ENCODE peak calls at places on chromosomes 6 and 20, in eight cellular contexts. One of them, this sample, is unnamed.

GRCh38 chr6:136762022-136762975 is 30.0 kb downstream of the MAP3K5 start:
- DNase-seq in GM23338: no peak
- DNase-seq in progenitor cell of endocrine pancreas: no peak
- DNase-seq in BJ: no peak
- DNase-seq in AG09309: no peak
- DNase-seq in Peyer's patch: no peak
- DNase-seq in cardiac muscle cell: no peak
- DNase-seq in bronchial epithelial cell: no peak
- DNase-seq in this sample: no peak

GRCh38 chr20:2379511-2380229 is 1.0 kb upstream of the TGM6 start:
- DNase-seq in cardiac muscle cell: no peak
- DNase-seq in bronchial epithelial cell: no peak
- DNase-seq in progenitor cell of endocrine pancreas: no peak
- DNase-seq in GM23338: peak; percentile 67
- DNase-seq in BJ: no peak
- DNase-seq in AG09309: no peak
- DNase-seq in Peyer's patch: no peak
- DNase-seq in this sample: no peak

GRCh38 chr20:61630240-61630650 is 378.2 kb downstream of the CDH4 start:
- DNase-seq in cardiac muscle cell: no peak
- DNase-seq in Peyer's patch: no peak
- DNase-seq in progenitor cell of endocrine pancreas: no peak
- DNase-seq in BJ: no peak
- DNase-seq in AG09309: no peak
- DNase-seq in bronchial epithelial cell: no peak
- DNase-seq in GM23338: no peak
- DNase-seq in this sample: no peak

GRCh38 chr20:17873410-17874270 is 95.0 kb downstream of the SNX5 start:
- DNase-seq in cardiac muscle cell: peak; percentile 98
- DNase-seq in bronchial epithelial cell: peak; percentile 58
- DNase-seq in BJ: peak; percentile 89
- DNase-seq in GM23338: peak; percentile 47
- DNase-seq in Peyer's patch: peak; percentile 90
- DNase-seq in progenitor cell of endocrine pancreas: no peak
- DNase-seq in AG09309: peak; percentile 95
- DNase-seq in this sample: peak; percentile 91

GRCh38 chr6:11428895-11429294 is 108.7 kb upstream of the TMEM170B start:
- DNase-seq in BJ: peak; percentile 70
- DNase-seq in GM23338: peak; percentile 30
- DNase-seq in AG09309: peak; percentile 62
- DNase-seq in cardiac muscle cell: peak; percentile 77
- DNase-seq in bronchial epithelial cell: no peak
- DNase-seq in Peyer's patch: no peak
- DNase-seq in progenitor cell of endocrine pancreas: no peak
- DNase-seq in this sample: peak; percentile 53

GRCh38 chr6:26157150-26157837 is 70.1 kb downstream of the HFE start:
- DNase-seq in bronchial epithelial cell: peak; percentile 76
- DNase-seq in cardiac muscle cell: peak; percentile 65
- DNase-seq in AG09309: no peak
- DNase-seq in progenitor cell of endocrine pancreas: peak; percentile 42
- DNase-seq in Peyer's patch: peak; percentile 85
- DNase-seq in BJ: no peak
- DNase-seq in GM23338: peak; percentile 83
- DNase-seq in this sample: peak; percentile 70

GRCh38 chr20:33679758-33680485 is 5.7 kb upstream of the NECAB3 start:
- DNase-seq in cardiac muscle cell: no peak
- DNase-seq in progenitor cell of endocrine pancreas: no peak
- DNase-seq in GM23338: no peak
- DNase-seq in Peyer's patch: peak; percentile 89
- DNase-seq in BJ: no peak
- DNase-seq in bronchial epithelial cell: no peak
- DNase-seq in AG09309: no peak
- DNase-seq in this sample: no peak

GRCh38 chr6:10429638-10430427 is 15.0 kb upstream of the TFAP2A start:
- DNase-seq in Peyer's patch: no peak
- DNase-seq in BJ: no peak
- DNase-seq in bronchial epithelial cell: peak; percentile 88
- DNase-seq in AG09309: no peak
- DNase-seq in GM23338: peak; percentile 78
- DNase-seq in progenitor cell of endocrine pancreas: no peak
- DNase-seq in cardiac muscle cell: peak; percentile 73
- DNase-seq in this sample: peak; percentile 88

GRCh38 chr6:16318538-16318937 is 80.2 kb downstream of the GMPR start:
- DNase-seq in GM23338: no peak
- DNase-seq in cardiac muscle cell: peak; percentile 43
- DNase-seq in BJ: peak; percentile 71
- DNase-seq in bronchial epithelial cell: peak; percentile 69
- DNase-seq in AG09309: no peak
- DNase-seq in Peyer's patch: no peak
- DNase-seq in progenitor cell of endocrine pancreas: no peak
- DNase-seq in this sample: no peak

GRCh38 chr6:83735461-83735860 is 26.6 kb upstream of the SNAP91 start:
- DNase-seq in progenitor cell of endocrine pancreas: no peak
- DNase-seq in GM23338: no peak
- DNase-seq in BJ: no peak
- DNase-seq in AG09309: no peak
- DNase-seq in cardiac muscle cell: no peak
- DNase-seq in Peyer's patch: no peak
- DNase-seq in bronchial epithelial cell: no peak
- DNase-seq in this sample: peak; percentile 52

DNA sequence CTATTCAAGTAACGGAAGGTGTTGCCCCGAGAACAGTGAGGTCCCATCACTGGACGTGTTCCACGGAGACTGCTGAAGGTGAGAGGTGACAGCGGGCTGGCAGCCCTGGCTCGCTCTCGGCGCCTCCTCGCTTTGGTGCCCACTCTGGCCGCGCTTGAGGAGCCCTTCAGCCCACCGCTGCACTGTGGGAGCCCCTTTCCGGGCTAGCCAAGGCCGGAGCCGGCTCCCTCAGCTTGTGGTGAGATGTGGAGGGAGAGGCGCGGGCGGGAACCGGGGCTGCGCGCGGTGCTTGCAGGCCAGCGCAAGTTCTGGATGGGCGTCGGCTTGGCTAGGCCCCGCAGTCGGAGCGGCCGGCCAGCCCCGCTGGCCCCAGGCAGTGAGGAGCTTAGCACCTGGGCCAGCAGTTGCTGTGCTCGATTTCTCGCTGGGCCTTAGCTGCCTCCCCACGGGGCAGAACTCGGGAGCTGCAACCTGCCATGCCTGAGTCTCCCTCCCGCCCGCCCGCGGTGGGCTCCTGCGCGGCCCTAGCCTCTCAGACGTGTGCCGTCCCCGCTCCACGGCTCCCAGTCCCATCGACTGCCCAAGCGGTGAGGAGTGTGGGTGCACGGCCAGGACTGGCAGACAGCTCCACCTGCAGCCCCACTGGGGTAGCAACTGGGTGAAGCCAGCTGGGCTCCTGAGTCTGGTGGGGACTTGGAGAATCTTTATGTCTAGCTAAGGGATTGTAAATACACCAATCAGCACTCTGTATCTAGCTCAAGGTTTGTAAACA is 77.6 kb downstream of the RNF182 start:
- DNase-seq in BJ: no peak
- DNase-seq in Peyer's patch: no peak
- DNase-seq in AG09309: no peak
- DNase-seq in progenitor cell of endocrine pancreas: no peak
- DNase-seq in bronchial epithelial cell: no peak
- DNase-seq in cardiac muscle cell: no peak
- DNase-seq in GM23338: peak; percentile 51
- DNase-seq in this sample: no peak
- TF ChIP-seq CTCF in BJ: no peak
- TF ChIP-seq CTCF in Peyer's patch: no peak
- TF ChIP-seq CTCF in AG09309: no peak
- TF ChIP-seq CTCF in progenitor cell of endocrine pancreas: no peak
- TF ChIP-seq CTCF in bronchial epithelial cell: no peak
- TF ChIP-seq CTCF in cardiac muscle cell: no peak
- TF ChIP-seq CTCF in GM23338: peak; percentile 34
- TF ChIP-seq CTCF in this sample: no peak

DNA sequence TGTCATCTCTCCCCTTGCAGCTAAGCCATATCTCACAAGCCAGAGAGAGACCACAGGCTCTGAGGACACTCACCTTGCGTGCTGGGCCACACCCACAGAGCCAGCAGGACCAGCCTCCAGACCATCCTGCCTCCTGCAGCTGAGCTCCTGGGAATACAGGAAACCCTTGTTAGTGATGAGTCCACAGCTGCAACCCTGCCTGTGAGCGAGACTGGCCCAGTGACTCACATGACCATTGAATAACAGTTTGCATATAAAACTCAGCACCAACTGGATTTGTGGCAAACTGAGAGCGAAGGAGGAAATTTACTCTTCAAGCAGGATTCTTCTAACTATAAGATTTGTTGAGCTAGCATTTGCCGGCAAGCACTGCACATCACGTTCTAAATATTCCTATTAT is 3.0 kb downstream of the THBS2 start:
- DNase-seq in GM23338: peak; percentile 60
- DNase-seq in bronchial epithelial cell: peak; percentile 81
- DNase-seq in AG09309: peak; percentile 81
- DNase-seq in Peyer's patch: peak; percentile 50
- DNase-seq in cardiac muscle cell: peak; percentile 86
- DNase-seq in progenitor cell of endocrine pancreas: no peak
- DNase-seq in BJ: peak; percentile 58
- DNase-seq in this sample: peak; percentile 71
- TF ChIP-seq CTCF in GM23338: no peak
- TF ChIP-seq CTCF in bronchial epithelial cell: no peak
- TF ChIP-seq CTCF in AG09309: no peak
- TF ChIP-seq CTCF in Peyer's patch: no peak
- TF ChIP-seq CTCF in cardiac muscle cell: no peak
- TF ChIP-seq CTCF in progenitor cell of endocrine pancreas: no peak
- TF ChIP-seq CTCF in BJ: peak; percentile 6
- TF ChIP-seq CTCF in this sample: no peak

GRCh38 chr6:39102024-39102820 is 12.8 kb downstream of the SAYSD1 start:
- DNase-seq in BJ: no peak
- DNase-seq in bronchial epithelial cell: no peak
- DNase-seq in cardiac muscle cell: peak; percentile 87
- DNase-seq in AG09309: peak; percentile 21
- DNase-seq in Peyer's patch: peak; percentile 50
- DNase-seq in progenitor cell of endocrine pancreas: peak; percentile 46
- DNase-seq in GM23338: peak; percentile 92
- DNase-seq in this sample: peak; percentile 42
- TF ChIP-seq CTCF in BJ: peak; percentile 43
- TF ChIP-seq CTCF in bronchial epithelial cell: peak; percentile 23
- TF ChIP-seq CTCF in cardiac muscle cell: peak; percentile 72
- TF ChIP-seq CTCF in AG09309: peak; percentile 34
- TF ChIP-seq CTCF in Peyer's patch: no peak
- TF ChIP-seq CTCF in progenitor cell of endocrine pancreas: peak; percentile 74
- TF ChIP-seq CTCF in GM23338: peak; percentile 76
- TF ChIP-seq CTCF in this sample: no peak

GRCh38 chr6:125759184-125759902 is 9.9 kb downstream of the HEY2 start:
- DNase-seq in AG09309: no peak
- DNase-seq in Peyer's patch: no peak
- DNase-seq in BJ: no peak
- DNase-seq in cardiac muscle cell: no peak
- DNase-seq in progenitor cell of endocrine pancreas: no peak
- DNase-seq in GM23338: peak; percentile 92
- DNase-seq in bronchial epithelial cell: no peak
- DNase-seq in this sample: no peak
- TF ChIP-seq CTCF in AG09309: no peak
- TF ChIP-seq CTCF in Peyer's patch: no peak
- TF ChIP-seq CTCF in BJ: no peak
- TF ChIP-seq CTCF in cardiac muscle cell: peak; percentile 14
- TF ChIP-seq CTCF in progenitor cell of endocrine pancreas: peak; percentile 41
- TF ChIP-seq CTCF in GM23338: peak; percentile 64
- TF ChIP-seq CTCF in bronchial epithelial cell: no peak
- TF ChIP-seq CTCF in this sample: peak; percentile 22

GRCh38 chr6:38989064-38989463 is 59.5 kb upstream of the GLP1R start:
- DNase-seq in AG09309: no peak
- DNase-seq in Peyer's patch: no peak
- DNase-seq in BJ: no peak
- DNase-seq in bronchial epithelial cell: no peak
- DNase-seq in progenitor cell of endocrine pancreas: no peak
- DNase-seq in cardiac muscle cell: no peak
- DNase-seq in GM23338: no peak
- DNase-seq in this sample: no peak
- TF ChIP-seq CTCF in AG09309: no peak
- TF ChIP-seq CTCF in Peyer's patch: no peak
- TF ChIP-seq CTCF in BJ: no peak
- TF ChIP-seq CTCF in bronchial epithelial cell: no peak
- TF ChIP-seq CTCF in progenitor cell of endocrine pancreas: no peak
- TF ChIP-seq CTCF in cardiac muscle cell: no peak
- TF ChIP-seq CTCF in GM23338: no peak
- TF ChIP-seq CTCF in this sample: no peak

GRCh38 chr20:43767686-43768474 is 41.1 kb upstream of the GTSF1L start:
- DNase-seq in GM23338: no peak
- DNase-seq in progenitor cell of endocrine pancreas: no peak
- DNase-seq in bronchial epithelial cell: peak; percentile 34
- DNase-seq in BJ: no peak
- DNase-seq in AG09309: peak; percentile 25
- DNase-seq in cardiac muscle cell: peak; percentile 35
- DNase-seq in Peyer's patch: no peak
- DNase-seq in this sample: peak; percentile 50
- TF ChIP-seq CTCF in GM23338: no peak
- TF ChIP-seq CTCF in progenitor cell of endocrine pancreas: no peak
- TF ChIP-seq CTCF in bronchial epithelial cell: no peak
- TF ChIP-seq CTCF in BJ: no peak
- TF ChIP-seq CTCF in AG09309: peak; percentile 30
- TF ChIP-seq CTCF in cardiac muscle cell: no peak
- TF ChIP-seq CTCF in Peyer's patch: no peak
- TF ChIP-seq CTCF in this sample: no peak

DNA sequence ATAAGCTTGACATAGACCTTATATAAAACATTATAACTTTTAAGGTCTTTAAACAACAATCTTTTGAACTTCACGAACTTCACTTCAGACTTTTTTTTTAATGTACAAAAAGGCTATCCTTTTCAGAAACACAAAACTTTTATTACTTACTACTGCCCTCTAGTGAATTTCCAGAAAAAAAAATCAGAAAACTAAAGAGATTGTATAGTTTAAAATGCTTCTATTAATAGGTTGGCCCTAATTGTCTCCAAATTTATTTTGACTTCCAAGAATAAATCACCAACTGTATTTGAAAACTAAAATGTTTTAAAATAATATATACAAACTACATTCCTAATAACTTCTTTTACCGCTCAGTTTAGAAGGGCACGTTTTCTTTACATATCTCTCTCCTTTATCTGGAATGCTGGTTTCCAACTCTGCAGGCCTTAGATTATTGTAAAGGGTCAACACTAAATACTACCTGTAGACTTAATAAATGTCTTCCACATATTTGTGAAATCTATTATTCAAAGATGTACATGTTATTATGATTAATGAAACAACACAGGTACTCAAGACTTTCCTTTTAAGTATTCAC is 66.8 kb downstream of the LMBRD1 start:
- DNase-seq in BJ: no peak
- DNase-seq in Peyer's patch: no peak
- DNase-seq in GM23338: no peak
- DNase-seq in progenitor cell of endocrine pancreas: no peak
- DNase-seq in AG09309: peak; percentile 7
- DNase-seq in cardiac muscle cell: peak; percentile 20
- DNase-seq in bronchial epithelial cell: peak; percentile 17
- DNase-seq in this sample: peak; percentile 3
- TF ChIP-seq CTCF in BJ: peak; percentile 16
- TF ChIP-seq CTCF in Peyer's patch: no peak
- TF ChIP-seq CTCF in GM23338: peak; percentile 65
- TF ChIP-seq CTCF in progenitor cell of endocrine pancreas: peak; percentile 58
- TF ChIP-seq CTCF in AG09309: peak; percentile 15
- TF ChIP-seq CTCF in cardiac muscle cell: peak; percentile 28
- TF ChIP-seq CTCF in bronchial epithelial cell: peak; percentile 1
- TF ChIP-seq CTCF in this sample: no peak

GRCh38 chr6:74991573-74992332 is 214.1 kb downstream of the COL12A1 start:
- DNase-seq in GM23338: peak; percentile 26
- DNase-seq in bronchial epithelial cell: peak; percentile 91
- DNase-seq in cardiac muscle cell: peak; percentile 62
- DNase-seq in progenitor cell of endocrine pancreas: no peak
- DNase-seq in BJ: no peak
- DNase-seq in AG09309: peak; percentile 58
- DNase-seq in Peyer's patch: no peak
- DNase-seq in this sample: peak; percentile 73
- TF ChIP-seq CTCF in GM23338: peak; percentile 24
- TF ChIP-seq CTCF in bronchial epithelial cell: peak; percentile 5
- TF ChIP-seq CTCF in cardiac muscle cell: peak; percentile 39
- TF ChIP-seq CTCF in progenitor cell of endocrine pancreas: no peak
- TF ChIP-seq CTCF in BJ: peak; percentile 45
- TF ChIP-seq CTCF in AG09309: peak; percentile 49
- TF ChIP-seq CTCF in Peyer's patch: no peak
- TF ChIP-seq CTCF in this sample: peak; percentile 33

This sample was measured in MCF 10A.